ENCODE peak calls at places on chromosomes 12 and 14, in six cellular contexts. Y is effector CD4-positive, alpha-beta T cell; R is GM19239; T is HT-29; Z is NCI-H2081; G is mesothelial cell of epicardium. N is an unnamed sample.

GRCh38 chr12:25436206-25436912 is 116.7 kb downstream of the LMNTD1 start:
- DNase-seq in Y (peak; percentile 5), G (no peak), R (peak; percentile 20), Z (peak; percentile 58), T (peak; percentile 71), N (peak; percentile 14)

GRCh38 chr12:62686938-62687337 is 220.3 kb downstream of the MON2 start:
- DNase-seq in Z (no peak), Y (no peak), R (no peak), G (no peak), T (no peak), N (no peak)

GRCh38 chr14:67253076-67253635 is 11.9 kb downstream of the PALS1 start:
- DNase-seq in R (no peak), Y (no peak), T (no peak), G (no peak), Z (no peak), N (no peak)

GRCh38 chr12:106841471-106842302 is 67.2 kb downstream of the RIC8B start:
- DNase-seq in T (peak; percentile 66), R (peak; percentile 4), Y (peak; percentile 12), G (no peak), Z (peak; percentile 67), N (no peak)

GRCh38 chr12:48929551-48929950 is 4.3 kb upstream of the FKBP11 start:
- DNase-seq in R (no peak), T (no peak), Y (no peak), G (no peak), Z (no peak), N (no peak)

GRCh38 chr12:100326208-100326607 is 30.7 kb upstream of the SLC17A8 start:
- DNase-seq in R (no peak), G (no peak), Y (no peak), T (no peak), Z (no peak), N (no peak)

GRCh38 chr12:50569321-50569720 is 64.5 kb downstream of the DIP2B start:
- DNase-seq in Z (peak; percentile 31), R (no peak), Y (no peak), T (no peak), G (no peak), N (no peak)

GRCh38 chr12:96571101-96571862 is 81.9 kb downstream of the CFAP54 start:
- DNase-seq in Y (no peak), G (no peak), Z (no peak), R (no peak), T (no peak), N (no peak)

GRCh38 chr14:86168376-86168775 is 638.4 kb downstream of the FLRT2 start:
- DNase-seq in G (no peak), Y (no peak), R (no peak), Z (no peak), T (no peak), N (no peak)